ENCODE peak calls at places on chromosomes 3 and 15, in four cellular contexts. One of them, this sample, is unnamed.
A peak's percentile ranks its signal among the peaks of the same experiment; 100 is the strongest.

GRCh38 chr3:196754215-196754937 is 14.7 kb downstream of the PAK2 start:
- DNase-seq in HepG2: peak; percentile 83
- DNase-seq in K562: no peak
- DNase-seq in WTC11: no peak
- DNase-seq in this sample: no peak

GRCh38 chr3:153182491-153182890 is 20.5 kb downstream of the RAP2B start:
- DNase-seq in HepG2: no peak
- DNase-seq in K562: no peak
- DNase-seq in WTC11: no peak
- DNase-seq in this sample: no peak

GRCh38 chr3:115927210-115927609 is 303.9 kb downstream of the GAP43 start:
- DNase-seq in HepG2: no peak
- DNase-seq in K562: no peak
- DNase-seq in WTC11: no peak
- DNase-seq in this sample: no peak

GRCh38 chr15:40287968-40288367 is 5.1 kb upstream of the ANKRD63 start:
- DNase-seq in HepG2: no peak
- DNase-seq in K562: no peak
- DNase-seq in WTC11: no peak
- DNase-seq in this sample: peak; percentile 17

GRCh38 chr15:76553564-76553963 is 217.0 kb downstream of the ISL2 start:
- DNase-seq in HepG2: no peak
- DNase-seq in K562: no peak
- DNase-seq in WTC11: no peak
- DNase-seq in this sample: no peak

GRCh38 chr15:73287019-73287418 is 81.7 kb downstream of the HCN4 start:
- DNase-seq in HepG2: no peak
- DNase-seq in K562: no peak
- DNase-seq in WTC11: no peak
- DNase-seq in this sample: no peak

GRCh38 chr3:72976182-72976825 is 20.3 kb upstream of the PPP4R2 start:
- DNase-seq in HepG2: no peak
- DNase-seq in K562: no peak
- DNase-seq in WTC11: no peak
- DNase-seq in this sample: no peak

GRCh38 chr15:51982013-51982769 is 10.6 kb upstream of the LEO1 start:
- DNase-seq in HepG2: peak; percentile 75
- DNase-seq in K562: peak; percentile 57
- DNase-seq in WTC11: no peak
- DNase-seq in this sample: peak; percentile 16

GRCh38 chr15:80494311-80494710 is 90.1 kb downstream of the ARNT2 start:
- DNase-seq in HepG2: peak; percentile 75
- DNase-seq in K562: no peak
- DNase-seq in WTC11: no peak
- DNase-seq in this sample: no peak

GRCh38 chr3:109081746-109082510 is 36.0 kb downstream of the MORC1 start:
- DNase-seq in HepG2: peak; percentile 31
- DNase-seq in K562: peak; percentile 18
- DNase-seq in WTC11: peak; percentile 52
- DNase-seq in this sample: peak; percentile 45

GRCh38 chr3:129937717-129938116 is 36.8 kb upstream of the TRH start:
- DNase-seq in HepG2: peak; percentile 28
- DNase-seq in K562: no peak
- DNase-seq in WTC11: peak; percentile 38
- DNase-seq in this sample: no peak

GRCh38 chr3:72295276-72295973 is 510.5 kb upstream of the PROK2 start:
- DNase-seq in HepG2: no peak
- DNase-seq in K562: no peak
- DNase-seq in WTC11: no peak
- DNase-seq in this sample: no peak

GRCh38 chr3:132180337-132180791 is 136.8 kb upstream of the ACP3 start:
- DNase-seq in HepG2: peak; percentile 38
- DNase-seq in K562: peak; percentile 18
- DNase-seq in WTC11: no peak
- DNase-seq in this sample: peak; percentile 45

GRCh38 chr3:117150628-117151027 is 441.0 kb downstream of the TUSC7 start:
- DNase-seq in HepG2: no peak
- DNase-seq in K562: no peak
- DNase-seq in WTC11: no peak
- DNase-seq in this sample: no peak

GRCh38 chr15:97023131-97023844 is 692.8 kb downstream of the NR2F2 start:
- DNase-seq in HepG2: no peak
- DNase-seq in K562: no peak
- DNase-seq in WTC11: no peak
- DNase-seq in this sample: no peak

GRCh38 chr15:63329567-63330350 is 51.9 kb downstream of the CA12 start:
- DNase-seq in HepG2: no peak
- DNase-seq in K562: no peak
- DNase-seq in WTC11: no peak
- DNase-seq in this sample: no peak

GRCh38 chr3:3110299-3110630 is at the start of gene IL5RA:
- DNase-seq in HepG2: no peak
- DNase-seq in K562: peak; percentile 32
- DNase-seq in WTC11: no peak
- DNase-seq in this sample: no peak

GRCh38 chr15:94412979-94413741 is 181.8 kb downstream of the MCTP2 start:
- DNase-seq in HepG2: peak; percentile 22
- DNase-seq in K562: no peak
- DNase-seq in WTC11: no peak
- DNase-seq in this sample: no peak

GRCh38 chr3:126971891-126972351 is 11.0 kb upstream of the PLXNA1 start:
- DNase-seq in HepG2: no peak
- DNase-seq in K562: no peak
- DNase-seq in WTC11: peak; percentile 38
- DNase-seq in this sample: no peak

GRCh38 chr3:93969443-93969842 is 4.3 kb downstream of the PROS1 start:
- DNase-seq in HepG2: no peak
- DNase-seq in K562: peak; percentile 26
- DNase-seq in WTC11: no peak
- DNase-seq in this sample: no peak

GRCh38 chr15:59002418-59002859 is 15.0 kb downstream of the RNF111 start:
- DNase-seq in HepG2: no peak
- DNase-seq in K562: no peak
- DNase-seq in WTC11: no peak
- DNase-seq in this sample: no peak

GRCh38 chr3:133887951-133888703 is 7.6 kb downstream of the RAB6B start:
- DNase-seq in HepG2: no peak
- DNase-seq in K562: no peak
- DNase-seq in WTC11: no peak
- DNase-seq in this sample: peak; percentile 1

GRCh38 chr3:142040941-142041575 is 108.3 kb downstream of the TFDP2 start:
- DNase-seq in HepG2: no peak
- DNase-seq in K562: no peak
- DNase-seq in WTC11: no peak
- DNase-seq in this sample: no peak

GRCh38 chr3:196563721-196564225 is 4.6 kb downstream of the WDR53 start:
- DNase-seq in HepG2: no peak
- DNase-seq in K562: peak; percentile 54
- DNase-seq in WTC11: no peak
- DNase-seq in this sample: no peak

GRCh38 chr3:69410301-69410700 is 24.4 kb upstream of the FRMD4B start:
- DNase-seq in HepG2: peak; percentile 48
- DNase-seq in K562: peak; percentile 23
- DNase-seq in WTC11: peak; percentile 65
- DNase-seq in this sample: peak; percentile 69

GRCh38 chr3:132659000-132659369 is 624 bp downstream of the ACAD11 start:
- DNase-seq in HepG2: no peak
- DNase-seq in K562: no peak
- DNase-seq in WTC11: no peak
- DNase-seq in this sample: peak; percentile 49

GRCh38 chr15:45449878-45450277 is 71.5 kb upstream of the GATM start:
- DNase-seq in HepG2: no peak
- DNase-seq in K562: no peak
- DNase-seq in WTC11: no peak
- DNase-seq in this sample: no peak

GRCh38 chr3:12046406-12046805 is 42.2 kb downstream of the SYN2 start:
- DNase-seq in HepG2: no peak
- DNase-seq in K562: no peak
- DNase-seq in WTC11: no peak
- DNase-seq in this sample: peak; percentile 10

GRCh38 chr3:170815340-170815739 is 54.7 kb downstream of the RPL22L1 start:
- DNase-seq in HepG2: peak; percentile 7
- DNase-seq in K562: peak; percentile 49
- DNase-seq in WTC11: peak; percentile 73
- DNase-seq in this sample: peak; percentile 38

GRCh38 chr3:65245133-65246076 is 557.6 kb upstream of the ADAMTS9 start:
- DNase-seq in HepG2: no peak
- DNase-seq in K562: no peak
- DNase-seq in WTC11: no peak
- DNase-seq in this sample: no peak

GRCh38 chr3:32249184-32249782 is 10.8 kb downstream of the CMTM8 start:
- DNase-seq in HepG2: no peak
- DNase-seq in K562: no peak
- DNase-seq in WTC11: no peak
- DNase-seq in this sample: no peak

GRCh38 chr15:63196846-63197245 is 7.4 kb downstream of the RAB8B start:
- DNase-seq in HepG2: no peak
- DNase-seq in K562: no peak
- DNase-seq in WTC11: no peak
- DNase-seq in this sample: no peak

GRCh38 chr3:146542179-146542578 is 2.2 kb downstream of the PLSCR1 start:
- DNase-seq in HepG2: no peak
- DNase-seq in K562: no peak
- DNase-seq in WTC11: no peak
- DNase-seq in this sample: no peak

GRCh38 chr3:135239485-135239884 is 444.4 kb downstream of the EPHB1 start:
- DNase-seq in HepG2: no peak
- DNase-seq in K562: no peak
- DNase-seq in WTC11: no peak
- DNase-seq in this sample: no peak
- TF ChIP-seq ELF4 in HepG2: no peak
- TF ChIP-seq ELF4 in K562: no peak
- TF ChIP-seq ELF4 in WTC11: no peak
- TF ChIP-seq ELF4 in this sample: no peak

GRCh38 chr3:149933858-149934257 is 36.8 kb downstream of the PFN2 start:
- DNase-seq in HepG2: no peak
- DNase-seq in K562: no peak
- DNase-seq in WTC11: no peak
- DNase-seq in this sample: no peak

GRCh38 chr3:149936812-149937230 is 33.9 kb downstream of the PFN2 start:
- DNase-seq in HepG2: peak; percentile 47
- DNase-seq in K562: peak; percentile 35
- DNase-seq in WTC11: peak; percentile 69
- DNase-seq in this sample: peak; percentile 61

GRCh38 chr3:149933008-149933407 is 37.7 kb downstream of the PFN2 start:
- DNase-seq in HepG2: no peak
- DNase-seq in K562: no peak
- DNase-seq in WTC11: no peak
- DNase-seq in this sample: no peak

GRCh38 chr3:149934524-149934923 is 36.2 kb downstream of the PFN2 start:
- DNase-seq in HepG2: no peak
- DNase-seq in K562: no peak
- DNase-seq in WTC11: no peak
- DNase-seq in this sample: no peak
- TF ChIP-seq ELF4 in HepG2: no peak
- TF ChIP-seq ELF4 in K562: no peak
- TF ChIP-seq ELF4 in WTC11: no peak
- TF ChIP-seq ELF4 in this sample: no peak

GRCh38 chr15:27757050-27757449 is 342.1 kb downstream of the OCA2 start:
- DNase-seq in HepG2: no peak
- DNase-seq in K562: no peak
- DNase-seq in WTC11: no peak
- DNase-seq in this sample: no peak
- TF ChIP-seq ELF4 in HepG2: no peak
- TF ChIP-seq ELF4 in K562: no peak
- TF ChIP-seq ELF4 in WTC11: no peak
- TF ChIP-seq ELF4 in this sample: no peak

DNA sequence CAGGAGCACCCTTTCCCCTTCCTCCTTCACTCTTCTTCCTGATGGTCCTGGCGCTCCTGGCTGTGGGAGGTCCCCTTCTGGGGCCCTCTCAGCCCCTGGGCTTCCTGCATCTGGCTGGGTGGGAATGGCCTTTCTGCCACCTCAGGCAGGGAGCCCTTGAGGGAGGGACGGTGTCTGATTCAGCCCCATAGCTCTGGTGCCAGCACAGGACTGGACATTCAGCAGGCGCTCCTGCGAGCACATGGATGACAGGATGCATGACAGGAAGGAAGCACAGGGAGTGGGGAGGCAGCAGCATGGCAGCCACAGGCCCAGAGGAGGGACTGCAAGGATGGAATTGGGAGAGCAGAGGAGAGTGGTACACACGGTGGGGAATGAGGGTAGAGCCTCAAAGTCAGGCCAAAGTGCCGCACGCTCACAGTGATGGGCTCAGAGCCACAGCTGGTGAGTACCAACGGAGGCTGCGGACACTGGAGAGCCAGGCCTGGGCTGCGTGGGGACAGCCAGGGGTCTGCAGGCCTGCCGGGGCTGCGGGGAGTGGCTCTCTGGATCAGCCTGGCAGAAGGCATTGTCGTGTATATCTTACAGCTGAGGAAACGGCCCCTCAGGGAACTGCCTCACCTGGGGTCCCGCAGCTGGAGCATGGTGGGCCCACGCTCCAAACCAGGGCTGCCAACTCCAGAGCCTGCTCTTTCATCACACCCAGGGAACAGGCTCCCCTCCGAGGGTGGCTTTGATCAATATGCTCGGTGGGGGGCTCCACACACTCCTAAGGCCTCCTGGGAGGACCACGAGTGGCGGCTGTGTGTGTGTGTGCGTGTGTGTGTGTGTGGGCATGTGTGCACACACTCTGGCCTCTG is 51.3 kb upstream of the CTSH start:
- DNase-seq in HepG2: no peak
- DNase-seq in K562: no peak
- DNase-seq in WTC11: no peak
- DNase-seq in this sample: no peak
- TF ChIP-seq ELF4 in HepG2: no peak
- TF ChIP-seq ELF4 in K562: no peak
- TF ChIP-seq ELF4 in WTC11: no peak
- TF ChIP-seq ELF4 in this sample: no peak

GRCh38 chr3:128490650-128491070 is 2.3 kb downstream of the GATA2 start:
- DNase-seq in HepG2: no peak
- DNase-seq in K562: no peak
- DNase-seq in WTC11: no peak
- DNase-seq in this sample: no peak

GRCh38 chr3:128489860-128490649 is 2.9 kb downstream of the GATA2 start:
- DNase-seq in HepG2: peak; percentile 37
- DNase-seq in K562: no peak
- DNase-seq in WTC11: peak; percentile 64
- DNase-seq in this sample: peak; percentile 63

GRCh38 chr3:128491900-128492352 is 1.1 kb downstream of the GATA2 start:
- DNase-seq in HepG2: no peak
- DNase-seq in K562: no peak
- DNase-seq in WTC11: no peak
- DNase-seq in this sample: no peak

GRCh38 chr3:128492353-128493220 is at the start of gene GATA2:
- DNase-seq in HepG2: no peak
- DNase-seq in K562: no peak
- DNase-seq in WTC11: peak; percentile 48
- DNase-seq in this sample: no peak

GRCh38 chr3:128491071-128491899 is 1.7 kb downstream of the GATA2 start:
- DNase-seq in HepG2: no peak
- DNase-seq in K562: no peak
- DNase-seq in WTC11: peak; percentile 35
- DNase-seq in this sample: no peak
- TF ChIP-seq ELF4 in HepG2: no peak
- TF ChIP-seq ELF4 in K562: no peak
- TF ChIP-seq ELF4 in WTC11: no peak
- TF ChIP-seq ELF4 in this sample: no peak

This sample was measured in HEK293T.